ENCODE peak calls at places on chromosome 1, in four cellular contexts. One of them, this sample, is unnamed.

GRCh38 chr1:221701570-221702186 is 40.2 kb downstream of the DUSP10 start:
- DNase-seq in hepatocyte: no peak
- DNase-seq in transverse colon: no peak
- DNase-seq in cardiac fibroblast: no peak
- DNase-seq in this sample: no peak

GRCh38 chr1:114428083-114428754 is 82.8 kb downstream of the TRIM33 start:
- DNase-seq in hepatocyte: peak
- DNase-seq in transverse colon: no peak
- DNase-seq in cardiac fibroblast: peak
- DNase-seq in this sample: peak

GRCh38 chr1:163174524-163175437 is 27.9 kb downstream of the RGS5 start:
- DNase-seq in hepatocyte: peak
- DNase-seq in transverse colon: peak
- DNase-seq in cardiac fibroblast: peak
- DNase-seq in this sample: peak

GRCh38 chr1:63893976-63894375 is 120.2 kb downstream of the ROR1 start:
- DNase-seq in hepatocyte: no peak
- DNase-seq in transverse colon: no peak
- DNase-seq in cardiac fibroblast: no peak
- DNase-seq in this sample: no peak

GRCh38 chr1:33036051-33036525 is 595 bp downstream of the AK2 start:
- DNase-seq in hepatocyte: peak
- DNase-seq in transverse colon: no peak
- DNase-seq in cardiac fibroblast: no peak
- DNase-seq in this sample: no peak

GRCh38 chr1:220841293-220841692 is 38.0 kb upstream of the HLX start:
- DNase-seq in hepatocyte: no peak
- DNase-seq in transverse colon: no peak
- DNase-seq in cardiac fibroblast: no peak
- DNase-seq in this sample: no peak

GRCh38 chr1:85689788-85690404 is 18.3 kb downstream of the ZNHIT6 start:
- DNase-seq in hepatocyte: no peak
- DNase-seq in transverse colon: no peak
- DNase-seq in cardiac fibroblast: no peak
- DNase-seq in this sample: no peak

GRCh38 chr1:54977938-54978337 is 2.5 kb upstream of the TMEM61 start:
- DNase-seq in hepatocyte: no peak
- DNase-seq in transverse colon: peak
- DNase-seq in cardiac fibroblast: no peak
- DNase-seq in this sample: no peak

GRCh38 chr1:7117599-7118281 is 332.5 kb downstream of the CAMTA1 start:
- DNase-seq in hepatocyte: peak
- DNase-seq in transverse colon: no peak
- DNase-seq in cardiac fibroblast: peak
- DNase-seq in this sample: peak

GRCh38 chr1:217857061-217857460 is 225.9 kb downstream of the SPATA17 start:
- DNase-seq in hepatocyte: no peak
- DNase-seq in transverse colon: no peak
- DNase-seq in cardiac fibroblast: peak
- DNase-seq in this sample: peak

GRCh38 chr1:87155180-87155579 is 173.5 kb upstream of the LMO4 start:
- DNase-seq in hepatocyte: no peak
- DNase-seq in transverse colon: no peak
- DNase-seq in cardiac fibroblast: no peak
- DNase-seq in this sample: no peak

GRCh38 chr1:62391369-62391971 is 45.4 kb upstream of the USP1 start:
- DNase-seq in hepatocyte: peak
- DNase-seq in transverse colon: peak
- DNase-seq in cardiac fibroblast: no peak
- DNase-seq in this sample: no peak

GRCh38 chr1:84782311-84782771 is 92.1 kb upstream of the SSX2IP start:
- DNase-seq in hepatocyte: peak
- DNase-seq in transverse colon: peak
- DNase-seq in cardiac fibroblast: peak
- DNase-seq in this sample: peak

GRCh38 chr1:31981976-31982375 is 31.7 kb upstream of the KHDRBS1 start:
- DNase-seq in hepatocyte: no peak
- DNase-seq in transverse colon: no peak
- DNase-seq in cardiac fibroblast: no peak
- DNase-seq in this sample: no peak

GRCh38 chr1:39261712-39262221 is 57.3 kb downstream of the MACF1 start:
- DNase-seq in hepatocyte: no peak
- DNase-seq in transverse colon: no peak
- DNase-seq in cardiac fibroblast: peak
- DNase-seq in this sample: peak

GRCh38 chr1:61318319-61319125 is 236.2 kb downstream of the NFIA start:
- DNase-seq in hepatocyte: peak
- DNase-seq in transverse colon: peak
- DNase-seq in cardiac fibroblast: peak
- DNase-seq in this sample: peak

GRCh38 chr1:116534014-116534739 is 36.6 kb downstream of the CD58 start:
- DNase-seq in hepatocyte: no peak
- DNase-seq in transverse colon: no peak
- DNase-seq in cardiac fibroblast: no peak
- DNase-seq in this sample: no peak

GRCh38 chr1:193569696-193570269 is 383.4 kb upstream of the B3GALT2 start:
- DNase-seq in hepatocyte: no peak
- DNase-seq in transverse colon: no peak
- DNase-seq in cardiac fibroblast: peak
- DNase-seq in this sample: peak

GRCh38 chr1:89536555-89537393 is 12.1 kb downstream of the LRRC8B start:
- DNase-seq in hepatocyte: no peak
- DNase-seq in transverse colon: no peak
- DNase-seq in cardiac fibroblast: no peak
- DNase-seq in this sample: no peak

GRCh38 chr1:226697151-226697575 is 41.9 kb downstream of the ITPKB start:
- DNase-seq in hepatocyte: peak
- DNase-seq in transverse colon: no peak
- DNase-seq in cardiac fibroblast: peak
- DNase-seq in this sample: peak

GRCh38 chr1:226698659-226699058 is 40.4 kb downstream of the ITPKB start:
- DNase-seq in hepatocyte: no peak
- DNase-seq in transverse colon: no peak
- DNase-seq in cardiac fibroblast: no peak
- DNase-seq in this sample: no peak

GRCh38 chr1:226697608-226698544 is 41.2 kb downstream of the ITPKB start:
- DNase-seq in hepatocyte: no peak
- DNase-seq in transverse colon: no peak
- DNase-seq in cardiac fibroblast: no peak
- DNase-seq in this sample: no peak

GRCh38 chr1:226700861-226701260 is 38.2 kb downstream of the ITPKB start:
- DNase-seq in hepatocyte: no peak
- DNase-seq in transverse colon: no peak
- DNase-seq in cardiac fibroblast: no peak
- DNase-seq in this sample: no peak

DNA sequence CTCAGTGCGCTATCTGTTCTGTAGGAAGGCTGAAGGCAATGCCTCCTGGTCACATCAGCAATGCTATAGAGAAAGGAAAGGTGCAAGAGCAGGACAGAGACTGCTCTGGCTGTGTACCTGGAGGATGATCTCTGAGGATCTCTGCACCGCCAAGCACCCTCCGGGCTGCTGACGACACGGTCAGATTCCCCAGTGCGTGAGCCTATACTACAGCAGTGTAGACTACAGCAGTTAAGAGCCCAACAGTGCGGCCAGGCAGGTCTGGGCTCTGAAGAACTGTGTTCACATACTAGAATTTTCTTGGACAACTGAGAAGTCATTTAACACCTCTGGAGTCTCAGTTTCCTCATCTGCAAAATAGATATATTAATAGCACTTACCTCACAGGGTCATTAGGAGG is 39.9 kb downstream of the ITPKB start:
- DNase-seq in hepatocyte: no peak
- DNase-seq in transverse colon: no peak
- DNase-seq in cardiac fibroblast: no peak
- DNase-seq in this sample: no peak
- H3K4me3 ChIP-seq in hepatocyte: no peak
- H3K4me3 ChIP-seq in transverse colon: no peak
- H3K4me3 ChIP-seq in cardiac fibroblast: no peak
- H3K4me3 ChIP-seq in this sample: no peak

GRCh38 chr1:58745086-58745485 is 38.8 kb downstream of the JUN start:
- DNase-seq in hepatocyte: no peak
- DNase-seq in transverse colon: no peak
- DNase-seq in cardiac fibroblast: no peak
- DNase-seq in this sample: no peak

GRCh38 chr1:58745666-58746065 is 38.2 kb downstream of the JUN start:
- DNase-seq in hepatocyte: no peak
- DNase-seq in transverse colon: no peak
- DNase-seq in cardiac fibroblast: no peak
- DNase-seq in this sample: no peak

GRCh38 chr1:58738873-58739272 is 39.0 kb upstream of the MYSM1 start:
- DNase-seq in hepatocyte: no peak
- DNase-seq in transverse colon: no peak
- DNase-seq in cardiac fibroblast: peak
- DNase-seq in this sample: no peak

GRCh38 chr1:58739851-58740466 is 40.1 kb upstream of the MYSM1 start:
- DNase-seq in hepatocyte: peak
- DNase-seq in transverse colon: no peak
- DNase-seq in cardiac fibroblast: peak
- DNase-seq in this sample: peak

DNA sequence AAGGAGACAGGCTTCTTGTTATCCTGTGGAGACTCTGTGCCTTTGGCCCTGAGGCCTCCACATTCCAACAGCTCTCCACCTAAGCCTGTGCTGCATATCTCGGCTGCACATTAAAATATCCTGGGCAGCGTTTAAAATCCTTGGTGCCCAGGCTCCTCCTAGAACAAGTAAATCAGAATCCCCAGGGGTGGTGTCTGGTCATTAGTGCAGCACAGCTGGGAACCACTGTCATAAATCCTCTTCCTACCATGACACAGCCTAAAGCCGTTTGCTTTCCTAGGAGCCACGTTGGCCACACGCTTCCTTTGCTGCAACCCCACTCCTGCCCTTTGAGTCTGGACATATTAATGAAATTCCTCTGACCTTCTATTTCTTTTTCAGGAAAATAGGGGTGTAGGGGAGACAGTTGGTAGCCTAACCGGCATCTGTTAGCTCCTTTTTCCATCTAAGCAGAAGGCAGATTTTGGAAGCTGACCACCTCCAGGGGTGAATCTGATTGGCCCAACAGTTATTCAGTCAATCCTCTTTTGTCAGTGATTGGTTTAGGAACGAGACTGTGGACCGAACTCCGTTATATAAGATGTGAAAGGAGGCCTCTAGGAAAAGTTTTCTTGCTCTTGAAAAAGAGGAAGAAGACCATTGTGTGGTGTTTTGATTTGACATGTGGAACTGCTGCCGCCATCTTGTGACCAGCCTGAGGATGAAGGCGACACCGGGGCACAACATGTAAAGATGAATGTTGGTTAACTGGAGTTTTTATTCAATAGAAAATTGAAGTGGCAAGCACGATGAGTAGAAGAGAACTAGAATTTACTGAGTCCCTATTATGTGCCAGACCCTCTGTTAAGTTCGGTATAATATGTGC is 41.9 kb downstream of the JUN start:
- DNase-seq in hepatocyte: no peak
- DNase-seq in transverse colon: no peak
- DNase-seq in cardiac fibroblast: no peak
- DNase-seq in this sample: no peak
- TF ChIP-seq CTCF in hepatocyte: no peak
- TF ChIP-seq CTCF in transverse colon: no peak
- TF ChIP-seq CTCF in cardiac fibroblast: no peak
- TF ChIP-seq CTCF in this sample: no peak

GRCh38 chr1:205448540-205449253 is 7.1 kb downstream of the BLACAT1 start:
- DNase-seq in hepatocyte: no peak
- DNase-seq in transverse colon: no peak
- DNase-seq in cardiac fibroblast: no peak
- DNase-seq in this sample: no peak

GRCh38 chr1:205451202-205451601 is 4.6 kb downstream of the BLACAT1 start:
- DNase-seq in hepatocyte: no peak
- DNase-seq in transverse colon: no peak
- DNase-seq in cardiac fibroblast: no peak
- DNase-seq in this sample: no peak

GRCh38 chr1:205450448-205450847 is 5.4 kb downstream of the BLACAT1 start:
- DNase-seq in hepatocyte: no peak
- DNase-seq in transverse colon: no peak
- DNase-seq in cardiac fibroblast: no peak
- DNase-seq in this sample: no peak

GRCh38 chr1:205449254-205449749 is 6.5 kb downstream of the BLACAT1 start:
- DNase-seq in hepatocyte: no peak
- DNase-seq in transverse colon: no peak
- DNase-seq in cardiac fibroblast: no peak
- DNase-seq in this sample: no peak

DNA sequence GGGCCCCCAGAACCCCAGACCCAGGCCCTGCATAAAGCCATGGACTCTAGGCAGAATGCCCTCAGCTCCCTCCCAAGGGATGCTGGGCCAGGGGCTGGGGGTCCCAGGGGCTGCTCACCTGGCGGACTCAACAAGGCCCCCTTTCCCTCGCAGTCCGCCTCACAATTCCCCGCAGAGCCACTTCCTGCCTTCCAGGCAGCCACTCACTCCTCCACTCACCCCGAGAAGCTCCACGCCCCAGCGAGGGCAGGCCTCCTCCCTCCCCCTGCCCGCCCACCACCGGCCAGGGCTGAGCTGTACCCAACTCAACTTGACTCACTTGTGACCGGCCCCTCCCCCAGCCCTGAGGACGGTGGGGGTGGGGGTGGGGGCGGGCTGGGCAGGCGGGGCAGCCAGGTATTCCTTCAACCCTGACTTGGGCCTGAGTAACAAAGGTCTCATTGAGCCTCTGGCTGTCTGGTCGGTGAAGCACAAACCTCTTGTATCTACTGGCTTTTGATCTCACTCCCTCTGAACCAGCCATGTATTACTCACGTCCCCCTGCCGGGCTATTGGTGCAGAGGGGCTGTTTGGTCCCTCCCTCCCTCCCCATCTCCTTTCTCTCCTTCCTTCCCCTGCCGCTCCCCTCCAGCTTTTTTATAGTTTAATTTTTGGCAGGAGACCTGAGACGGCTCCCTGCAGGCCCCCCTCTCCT is 5.9 kb downstream of the BLACAT1 start:
- DNase-seq in hepatocyte: peak
- DNase-seq in transverse colon: peak
- DNase-seq in cardiac fibroblast: peak
- DNase-seq in this sample: peak
- H3K4me3 ChIP-seq in hepatocyte: no peak
- H3K4me3 ChIP-seq in transverse colon: no peak
- H3K4me3 ChIP-seq in cardiac fibroblast: peak
- H3K4me3 ChIP-seq in this sample: peak

DNA sequence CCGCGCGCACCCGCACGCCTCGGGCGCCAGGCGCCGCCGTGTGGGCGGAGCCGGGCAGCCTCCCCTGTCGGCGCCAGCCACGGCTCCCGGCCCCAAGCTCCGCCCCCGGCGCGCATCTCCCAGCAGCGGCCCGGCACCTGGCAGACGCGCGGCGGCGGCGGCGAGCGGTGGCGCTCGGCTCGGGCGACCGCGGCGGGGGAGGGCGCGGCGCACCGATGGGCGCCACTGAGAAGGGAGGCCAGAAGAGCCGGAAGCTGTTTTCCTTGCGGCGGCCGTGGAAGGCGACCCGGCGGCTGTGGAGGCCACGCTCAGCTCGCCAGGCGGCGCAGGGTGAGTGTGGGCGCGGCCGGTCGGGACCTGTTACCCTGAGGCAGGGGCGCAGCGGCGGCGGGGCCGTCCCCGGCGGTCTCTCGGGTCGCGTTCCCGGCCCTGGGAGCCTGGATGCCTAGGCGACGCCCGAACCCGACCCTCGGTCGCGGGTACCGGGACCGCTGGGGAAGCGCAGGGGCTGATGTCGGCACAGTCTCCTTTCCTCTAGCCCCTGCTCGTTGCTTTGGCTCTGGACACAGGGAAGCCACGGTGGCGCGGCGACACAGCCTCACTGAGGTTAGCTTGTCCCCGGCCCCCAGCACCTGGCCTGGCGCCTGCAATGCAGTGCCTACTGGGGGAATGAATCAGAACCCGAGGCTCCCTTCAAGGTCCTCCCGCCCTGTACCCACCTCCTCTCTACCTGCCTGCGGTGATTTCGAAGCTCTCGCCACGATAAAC is 54.8 kb upstream of the DNAJC6 start:
- DNase-seq in hepatocyte: peak
- DNase-seq in transverse colon: peak
- DNase-seq in cardiac fibroblast: peak
- DNase-seq in this sample: no peak
- TF ChIP-seq CTCF in hepatocyte: no peak
- TF ChIP-seq CTCF in transverse colon: peak
- TF ChIP-seq CTCF in cardiac fibroblast: no peak
- TF ChIP-seq CTCF in this sample: peak